ENCODE peak calls at places on chromosomes 11 and 22, in four cellular contexts. R, L, E and D are unnamed samples.

GRCh38 chr22:24482586-24482985 is 12.5 kb upstream of the UPB1 start:
- DNase-seq in R (no peak), E (no peak), L (no peak), D (peak)

GRCh38 chr22:23762866-23763578 is at the start of gene C22orf15:
- DNase-seq in E (no peak), R (peak), L (no peak), D (no peak)

GRCh38 chr11:126968915-126969314 is 31.7 kb downstream of the KIRREL3 start:
- DNase-seq in R (peak), L (no peak), E (peak), D (no peak)

GRCh38 chr22:25548866-25549464 is 15.5 kb upstream of the GRK3 start:
- DNase-seq in L (no peak), R (no peak), E (no peak), D (peak)

GRCh38 chr11:93020248-93021088 is 51.0 kb downstream of the MTNR1B start:
- DNase-seq in E (no peak), L (no peak), R (no peak), D (no peak)

GRCh38 chr11:126485986-126486635 is 130.6 kb downstream of the ST3GAL4 start:
- DNase-seq in E (no peak), R (no peak), L (no peak), D (no peak)

GRCh38 chr11:111408789-111409727 is 30.0 kb upstream of the POU2AF1 start:
- DNase-seq in R (no peak), L (no peak), E (peak), D (peak)

GRCh38 chr11:2443881-2444300 is 423 bp downstream of the TRPM5 start:
- DNase-seq in E (no peak), R (peak), L (no peak), D (no peak)

GRCh38 chr11:44774131-44774530 is 47.4 kb downstream of the TSPAN18 start:
- DNase-seq in R (no peak), E (no peak), L (no peak), D (no peak)

GRCh38 chr22:43222281-43222680 is 35.3 kb upstream of the TTLL12 start:
- DNase-seq in E (peak), L (no peak), R (no peak), D (peak)

GRCh38 chr22:36865346-36865745 is 4.5 kb downstream of the NCF4 start:
- DNase-seq in R (peak), E (no peak), L (no peak), D (no peak)

GRCh38 chr11:105988197-105988596 is 33.8 kb downstream of the MSANTD4 start:
- DNase-seq in L (no peak), R (no peak), E (no peak), D (no peak)

GRCh38 chr11:79438631-79439429 is 2.0 kb downstream of the TENM4 start:
- DNase-seq in R (peak), L (no peak), E (no peak), D (no peak)

GRCh38 chr22:46150615-46151423 is 493 bp downstream of the PPARA start:
- DNase-seq in E (peak), R (peak), L (peak), D (peak)

GRCh38 chr11:43392713-43393112 is 34.0 kb downstream of the TTC17 start:
- DNase-seq in L (no peak), E (no peak), R (no peak), D (no peak)

GRCh38 chr22:42685941-42686666 is 34.6 kb downstream of the A4GALT start:
- DNase-seq in R (peak), L (no peak), E (peak), D (no peak)

GRCh38 chr11:12276356-12276755 is 101.0 kb upstream of the PARVA start:
- DNase-seq in E (no peak), R (no peak), L (peak), D (no peak)

GRCh38 chr22:42711895-42712837 is 8.5 kb downstream of the A4GALT start:
- DNase-seq in L (no peak), E (no peak), R (no peak), D (no peak)

GRCh38 chr11:126925321-126926093 is 75.1 kb downstream of the KIRREL3 start:
- DNase-seq in R (no peak), E (no peak), L (no peak), D (no peak)

GRCh38 chr11:65767406-65767805 is 13.4 kb downstream of the AP5B1 start:
- DNase-seq in E (no peak), L (no peak), R (no peak), D (no peak)

GRCh38 chr11:119149371-119150275 is 771 bp downstream of the ABCG4 start:
- DNase-seq in R (peak), L (no peak), E (no peak), D (no peak)

GRCh38 chr11:119832132-119832531 is 103.1 kb upstream of the NECTIN1 start:
- DNase-seq in E (no peak), L (no peak), R (no peak), D (no peak)

GRCh38 chr11:66593303-66593635 is 284 bp downstream of the CCS start:
- DNase-seq in R (no peak), L (no peak), E (peak), D (no peak)

GRCh38 chr11:13289081-13289480 is 11.5 kb downstream of the BMAL1 start:
- DNase-seq in R (peak), L (no peak), E (no peak), D (peak)

GRCh38 chr11:33700425-33701271 is at the start of gene C11orf91:
- DNase-seq in L (peak), E (peak), R (peak), D (peak)

GRCh38 chr11:63813563-63814382 is 517 bp downstream of the SPINDOC start:
- DNase-seq in R (peak), L (peak), E (peak), D (peak)

GRCh38 chr22:48644108-48644507 is 1183.6 kb downstream of the BRD1 start:
- DNase-seq in R (no peak), E (peak), L (no peak), D (no peak)

GRCh38 chr11:7060828-7061227 is 28.0 kb upstream of the RBMXL2 start:
- DNase-seq in L (no peak), R (no peak), E (no peak), D (no peak)